ENCODE peak calls at places on chromosomes 12 and 14, in seven cellular contexts. T is activated CD4-positive, alpha-beta T cell treated with anti-CD3 and anti-CD28 coated beads, Interleukin-2, amount 50 U/mL, for 1 hour; P is ureter; G is effector memory CD8-positive, alpha-beta T cell; Z is hippocampal formation; B is GM12865; J is breast epithelium. E is an unnamed sample.

GRCh38 chr14:64265222-64265621 is 28.9 kb downstream of the ESR2 start:
- DNase-seq in T (no peak), P (no peak), G (no peak), Z (no peak), B (no peak), J (no peak), E (no peak)

GRCh38 chr12:6461401-6462233 is 8.9 kb downstream of the VAMP1 start:
- DNase-seq in T (peak), P (no peak), G (peak), Z (peak), B (peak), J (peak), E (peak)

GRCh38 chr12:124443929-124444712 is 123.3 kb downstream of the NCOR2 start:
- DNase-seq in T (no peak), P (no peak), G (no peak), Z (no peak), B (no peak), J (no peak), E (no peak)

GRCh38 chr14:58772814-58773620 is 135.3 kb downstream of the DACT1 start:
- DNase-seq in T (no peak), P (no peak), G (no peak), Z (no peak), B (no peak), J (no peak), E (no peak)

GRCh38 chr14:59632381-59632780 is 55.8 kb upstream of the CCDC175 start:
- DNase-seq in T (no peak), P (no peak), G (no peak), Z (no peak), B (peak), J (no peak), E (no peak)

GRCh38 chr14:39581474-39581873 is 149.2 kb upstream of the FBXO33 start:
- DNase-seq in T (no peak), P (no peak), G (no peak), Z (no peak), B (peak), J (no peak), E (no peak)

GRCh38 chr14:99790978-99791376 is 2.2 kb upstream of the EML1 start:
- DNase-seq in T (no peak), P (no peak), G (no peak), Z (no peak), B (no peak), J (no peak), E (peak)

GRCh38 chr14:46405095-46405494 is 246.5 kb downstream of the RPL10L start:
- DNase-seq in T (no peak), P (no peak), G (no peak), Z (no peak), B (no peak), J (no peak), E (no peak)

GRCh38 chr14:102591372-102591943 is 991 bp upstream of the RCOR1 start:
- DNase-seq in T (no peak), P (peak), G (no peak), Z (no peak), B (peak), J (peak), E (peak)

GRCh38 chr14:78245238-78245637 is 75.1 kb downstream of the NRXN3 start:
- DNase-seq in T (no peak), P (no peak), G (no peak), Z (no peak), B (no peak), J (no peak), E (peak)

GRCh38 chr14:32073537-32074189 is 3.4 kb upstream of the ARHGAP5 start:
- DNase-seq in T (peak), P (peak), G (peak), Z (peak), B (peak), J (peak), E (no peak)

GRCh38 chr14:34750670-34751069 is 36.3 kb upstream of the CFL2 start:
- DNase-seq in T (no peak), P (no peak), G (no peak), Z (no peak), B (no peak), J (no peak), E (no peak)

GRCh38 chr12:40382217-40382616 is 157.4 kb downstream of the LRRK2 start:
- DNase-seq in T (no peak), P (no peak), G (no peak), Z (no peak), B (no peak), J (no peak), E (no peak)

GRCh38 chr14:65019944-65020566 is 33.4 kb downstream of the FNTB start:
- DNase-seq in T (no peak), P (peak), G (no peak), Z (peak), B (peak), J (no peak), E (no peak)

GRCh38 chr12:45994736-45995135 is 4.4 kb upstream of the SCAF11 start:
- DNase-seq in T (no peak), P (no peak), G (no peak), Z (peak), B (no peak), J (no peak), E (no peak)

GRCh38 chr12:46219892-46220655 is 48.8 kb downstream of the SLC38A1 start:
- DNase-seq in T (peak), P (no peak), G (peak), Z (no peak), B (no peak), J (no peak), E (no peak)

GRCh38 chr12:101925935-101926334 is 48.6 kb downstream of the DRAM1 start:
- DNase-seq in T (no peak), P (no peak), G (no peak), Z (no peak), B (no peak), J (no peak), E (peak)

GRCh38 chr12:113852273-113852672 is 113.9 kb downstream of the RBM19 start:
- DNase-seq in T (no peak), P (no peak), G (no peak), Z (no peak), B (no peak), J (no peak), E (no peak)

GRCh38 chr14:85574849-85575616 is 45.1 kb downstream of the FLRT2 start:
- DNase-seq in T (no peak), P (no peak), G (no peak), Z (no peak), B (no peak), J (no peak), E (no peak)

GRCh38 chr14:44149597-44149996 is 357.5 kb downstream of the FSCB start:
- DNase-seq in T (no peak), P (no peak), G (no peak), Z (no peak), B (peak), J (no peak), E (no peak)

GRCh38 chr14:77320238-77320935 is at the start of gene POMT2:
- DNase-seq in T (peak), P (peak), G (peak), Z (peak), B (peak), J (peak), E (peak)

GRCh38 chr14:64503434-64504309 is at the start of gene ZBTB25:
- DNase-seq in T (peak), P (peak), G (peak), Z (peak), B (peak), J (peak), E (peak)

GRCh38 chr12:31897791-31898503 is 61.3 kb upstream of the RESF1 start:
- DNase-seq in T (peak), P (peak), G (peak), Z (no peak), B (peak), J (no peak), E (peak)

GRCh38 chr12:110756611-110757010 is 13.9 kb upstream of the PPP1CC start:
- DNase-seq in T (no peak), P (no peak), G (no peak), Z (no peak), B (no peak), J (no peak), E (no peak)

GRCh38 chr14:92969470-92970232 is 46.7 kb downstream of the CHGA start:
- DNase-seq in T (no peak), P (no peak), G (no peak), Z (no peak), B (no peak), J (no peak), E (no peak)

GRCh38 chr14:89531661-89532335 is 114.8 kb upstream of the FOXN3 start:
- DNase-seq in T (no peak), P (no peak), G (no peak), Z (no peak), B (no peak), J (no peak), E (no peak)

GRCh38 chr12:122862872-122863701 is 27.8 kb downstream of the HIP1R start:
- DNase-seq in T (no peak), P (no peak), G (no peak), Z (no peak), B (no peak), J (peak), E (peak)

GRCh38 chr12:54371328-54372112 is 7.2 kb upstream of the GPR84 start:
- DNase-seq in T (no peak), P (peak), G (no peak), Z (no peak), B (no peak), J (no peak), E (no peak)

GRCh38 chr14:39265741-39266588 is 32.2 kb downstream of the MIA2 start:
- DNase-seq in T (no peak), P (peak), G (no peak), Z (no peak), B (no peak), J (no peak), E (no peak)

GRCh38 chr12:53051058-53051880 is 1.4 kb downstream of the TNS2 start:
- DNase-seq in T (no peak), P (peak), G (no peak), Z (peak), B (no peak), J (peak), E (no peak)

GRCh38 chr12:38776657-38777056 is 128.7 kb downstream of the CPNE8 start:
- DNase-seq in T (no peak), P (no peak), G (no peak), Z (no peak), B (no peak), J (no peak), E (no peak)

GRCh38 chr12:117112268-117112595 is 13.0 kb upstream of the TESC start:
- DNase-seq in T (no peak), P (no peak), G (no peak), Z (no peak), B (no peak), J (no peak), E (no peak)

GRCh38 chr14:101126376-101127130 is 223.0 kb upstream of the RTL1 start:
- DNase-seq in T (no peak), P (peak), G (peak), Z (no peak), B (no peak), J (no peak), E (no peak)

GRCh38 chr14:49892301-49892635 is 614 bp upstream of the ARF6 start:
- DNase-seq in T (peak), P (peak), G (peak), Z (peak), B (peak), J (peak), E (peak)

GRCh38 chr14:75283884-75284563 is 5.4 kb downstream of the FOS start:
- DNase-seq in T (no peak), P (no peak), G (peak), Z (no peak), B (no peak), J (no peak), E (no peak)

GRCh38 chr12:46774011-46774633 is 51.7 kb downstream of the SLC38A4 start:
- DNase-seq in T (no peak), P (no peak), G (no peak), Z (no peak), B (no peak), J (no peak), E (no peak)

E was measured in upper lobe of left lung.